ENCODE peak calls at places on chromosome 12, in eight cellular contexts. D, P, Q, U, M, N, B and T are unnamed samples.

GRCh38 chr12:5907812-5908211 is 37.2 kb downstream of the ANO2 start:
- DNase-seq in D (no peak), P (peak), Q (no peak), U (no peak), M (no peak), N (no peak), B (no peak), T (no peak)

GRCh38 chr12:109592905-109593272 is 19.3 kb downstream of the MVK start:
- DNase-seq in D (peak), P (no peak), Q (no peak), U (no peak), M (no peak), N (no peak), B (no peak), T (no peak)

GRCh38 chr12:11836282-11836963 is 186.9 kb downstream of the ETV6 start:
- DNase-seq in D (no peak), P (no peak), Q (no peak), U (no peak), M (no peak), N (peak), B (no peak), T (peak)

GRCh38 chr12:25864287-25864686 is 94.2 kb upstream of the RASSF8 start:
- DNase-seq in D (no peak), P (no peak), Q (no peak), U (no peak), M (peak), N (no peak), B (no peak), T (no peak)

GRCh38 chr12:50397122-50397650 is 777 bp upstream of the FAM186A start:
- DNase-seq in D (no peak), P (peak), Q (no peak), U (no peak), M (no peak), N (no peak), B (no peak), T (no peak)

GRCh38 chr12:75455839-75456238 is 24.7 kb upstream of the GLIPR1 start:
- DNase-seq in D (no peak), P (no peak), Q (no peak), U (no peak), M (no peak), N (no peak), B (no peak), T (no peak)

GRCh38 chr12:113135178-113136127 is at the start of gene RASAL1:
- DNase-seq in D (no peak), P (no peak), Q (peak), U (peak), M (no peak), N (peak), B (peak), T (peak)

GRCh38 chr12:84599539-84599938 is 313.1 kb downstream of the SLC6A15 start:
- DNase-seq in D (no peak), P (peak), Q (no peak), U (no peak), M (peak), N (no peak), B (peak), T (no peak)

GRCh38 chr12:84772281-84772680 is 140.3 kb downstream of the SLC6A15 start:
- DNase-seq in D (no peak), P (no peak), Q (no peak), U (no peak), M (no peak), N (no peak), B (no peak), T (no peak)

GRCh38 chr12:123512838-123513665 is 20.5 kb downstream of the RILPL1 start:
- DNase-seq in D (no peak), P (no peak), Q (no peak), U (no peak), M (no peak), N (no peak), B (no peak), T (no peak)

GRCh38 chr12:93060666-93061413 is 131.7 kb upstream of the EEA1 start:
- DNase-seq in D (no peak), P (peak), Q (no peak), U (no peak), M (no peak), N (no peak), B (no peak), T (no peak)

GRCh38 chr12:53729659-53730058 is 2.4 kb upstream of the CALCOCO1 start:
- DNase-seq in D (no peak), P (no peak), Q (no peak), U (no peak), M (no peak), N (no peak), B (no peak), T (no peak)

GRCh38 chr12:100267603-100268281 is 765 bp downstream of the SCYL2 start:
- DNase-seq in D (no peak), P (peak), Q (no peak), U (no peak), M (peak), N (no peak), B (no peak), T (no peak)

GRCh38 chr12:11347810-11348209 is 37.6 kb upstream of the PRB4 start:
- DNase-seq in D (no peak), P (no peak), Q (no peak), U (no peak), M (no peak), N (no peak), B (no peak), T (no peak)

GRCh38 chr12:106135075-106135474 is 3.7 kb downstream of the NUAK1 start:
- DNase-seq in D (no peak), P (peak), Q (no peak), U (no peak), M (no peak), N (no peak), B (no peak), T (no peak)

GRCh38 chr12:70609203-70609602 is 28.0 kb downstream of the PTPRB start:
- DNase-seq in D (no peak), P (no peak), Q (no peak), U (no peak), M (no peak), N (no peak), B (no peak), T (no peak)

GRCh38 chr12:79016181-79016580 is 151.6 kb downstream of the SYT1 start:
- DNase-seq in D (no peak), P (no peak), Q (no peak), U (no peak), M (no peak), N (no peak), B (peak), T (no peak)

GRCh38 chr12:27142102-27142721 is 59.8 kb upstream of the C12orf71 start:
- DNase-seq in D (no peak), P (peak), Q (peak), U (no peak), M (peak), N (peak), B (peak), T (peak)

GRCh38 chr12:114984641-114985041 is 300.7 kb upstream of the TBX3 start:
- DNase-seq in D (no peak), P (no peak), Q (no peak), U (no peak), M (no peak), N (no peak), B (no peak), T (no peak)

GRCh38 chr12:71492604-71493003 is 53.0 kb downstream of the LGR5 start:
- DNase-seq in D (no peak), P (no peak), Q (no peak), U (no peak), M (no peak), N (no peak), B (no peak), T (no peak)

GRCh38 chr12:74988156-74988555 is 221.5 kb downstream of the KCNC2 start:
- DNase-seq in D (no peak), P (no peak), Q (no peak), U (no peak), M (no peak), N (no peak), B (no peak), T (no peak)